ENCODE peak calls at places on chromosome 2, in ten cellular contexts. One of them, this sample, is unnamed.

GRCh38 chr2:120710256-120710655 is 25.4 kb upstream of the GLI2 start:
- DNase-seq in A549: no peak
- DNase-seq in HCT116: no peak
- DNase-seq in neural progenitor cell: no peak
- DNase-seq in trophoblast cell: no peak
- DNase-seq in mesendoderm: no peak
- DNase-seq in H1: no peak
- DNase-seq in IMR-90: peak; percentile 79
- DNase-seq in H9: no peak
- DNase-seq in GM23248: peak; percentile 19
- DNase-seq in this sample: no peak

GRCh38 chr2:128441341-128442052 is 122.8 kb upstream of the HS6ST1 start:
- DNase-seq in A549: no peak
- DNase-seq in HCT116: no peak
- DNase-seq in neural progenitor cell: no peak
- DNase-seq in trophoblast cell: no peak
- DNase-seq in mesendoderm: no peak
- DNase-seq in H1: no peak
- DNase-seq in IMR-90: no peak
- DNase-seq in H9: no peak
- DNase-seq in GM23248: no peak
- DNase-seq in this sample: no peak

GRCh38 chr2:69902213-69902922 is 8.6 kb downstream of the SNRNP27 start:
- DNase-seq in A549: no peak
- DNase-seq in HCT116: no peak
- DNase-seq in neural progenitor cell: no peak
- DNase-seq in trophoblast cell: no peak
- DNase-seq in mesendoderm: no peak
- DNase-seq in H1: no peak
- DNase-seq in IMR-90: no peak
- DNase-seq in H9: no peak
- DNase-seq in GM23248: no peak
- DNase-seq in this sample: no peak

GRCh38 chr2:238462782-238463396 is 36.2 kb downstream of the ASB1 start:
- DNase-seq in A549: peak; percentile 64
- DNase-seq in HCT116: peak; percentile 40
- DNase-seq in neural progenitor cell: peak; percentile 48
- DNase-seq in trophoblast cell: no peak
- DNase-seq in mesendoderm: peak; percentile 55
- DNase-seq in H1: no peak
- DNase-seq in IMR-90: peak; percentile 58
- DNase-seq in H9: no peak
- DNase-seq in GM23248: peak; percentile 65
- DNase-seq in this sample: peak; percentile 52

GRCh38 chr2:241904011-241904718 is 34.6 kb downstream of the RTP5 start:
- DNase-seq in A549: no peak
- DNase-seq in HCT116: no peak
- DNase-seq in neural progenitor cell: no peak
- DNase-seq in trophoblast cell: no peak
- DNase-seq in mesendoderm: no peak
- DNase-seq in H1: no peak
- DNase-seq in IMR-90: no peak
- DNase-seq in H9: peak; percentile 21
- DNase-seq in GM23248: no peak
- DNase-seq in this sample: no peak

GRCh38 chr2:174080672-174081121 is 115.5 kb upstream of the SP3 start:
- DNase-seq in A549: no peak
- DNase-seq in HCT116: no peak
- DNase-seq in neural progenitor cell: no peak
- DNase-seq in trophoblast cell: no peak
- DNase-seq in mesendoderm: no peak
- DNase-seq in H1: no peak
- DNase-seq in IMR-90: no peak
- DNase-seq in H9: no peak
- DNase-seq in GM23248: no peak
- DNase-seq in this sample: no peak

GRCh38 chr2:216837740-216838139 is 22.1 kb downstream of the TNP1 start:
- DNase-seq in A549: no peak
- DNase-seq in HCT116: no peak
- DNase-seq in neural progenitor cell: no peak
- DNase-seq in trophoblast cell: no peak
- DNase-seq in mesendoderm: no peak
- DNase-seq in H1: no peak
- DNase-seq in IMR-90: no peak
- DNase-seq in H9: no peak
- DNase-seq in GM23248: no peak
- DNase-seq in this sample: no peak

GRCh38 chr2:68730828-68731227 is 3.8 kb upstream of the ARHGAP25 start:
- DNase-seq in A549: peak; percentile 17
- DNase-seq in HCT116: no peak
- DNase-seq in neural progenitor cell: no peak
- DNase-seq in trophoblast cell: no peak
- DNase-seq in mesendoderm: no peak
- DNase-seq in H1: no peak
- DNase-seq in IMR-90: peak; percentile 89
- DNase-seq in H9: no peak
- DNase-seq in GM23248: peak; percentile 55
- DNase-seq in this sample: peak; percentile 11

GRCh38 chr2:109402180-109402579 is 211.6 kb downstream of the SEPTIN10 start:
- DNase-seq in A549: no peak
- DNase-seq in HCT116: no peak
- DNase-seq in neural progenitor cell: no peak
- DNase-seq in trophoblast cell: no peak
- DNase-seq in mesendoderm: no peak
- DNase-seq in H1: no peak
- DNase-seq in IMR-90: no peak
- DNase-seq in H9: no peak
- DNase-seq in GM23248: no peak
- DNase-seq in this sample: no peak

GRCh38 chr2:101616411-101616810 is 81.1 kb upstream of the MAP4K4 start:
- DNase-seq in A549: no peak
- DNase-seq in HCT116: no peak
- DNase-seq in neural progenitor cell: no peak
- DNase-seq in trophoblast cell: no peak
- DNase-seq in mesendoderm: no peak
- DNase-seq in H1: no peak
- DNase-seq in IMR-90: peak; percentile 34
- DNase-seq in H9: no peak
- DNase-seq in GM23248: no peak
- DNase-seq in this sample: no peak

GRCh38 chr2:207625014-207625755 is at the start of gene METTL21A:
- DNase-seq in A549: peak; percentile 93
- DNase-seq in HCT116: peak; percentile 77
- DNase-seq in neural progenitor cell: peak; percentile 80
- DNase-seq in trophoblast cell: peak; percentile 65
- DNase-seq in mesendoderm: peak; percentile 73
- DNase-seq in H1: peak; percentile 46
- DNase-seq in IMR-90: peak; percentile 86
- DNase-seq in H9: peak; percentile 78
- DNase-seq in GM23248: peak; percentile 90
- DNase-seq in this sample: peak; percentile 81

GRCh38 chr2:232610081-232610480 is 23.3 kb upstream of the EFHD1 start:
- DNase-seq in A549: no peak
- DNase-seq in HCT116: no peak
- DNase-seq in neural progenitor cell: no peak
- DNase-seq in trophoblast cell: no peak
- DNase-seq in mesendoderm: no peak
- DNase-seq in H1: no peak
- DNase-seq in IMR-90: no peak
- DNase-seq in H9: no peak
- DNase-seq in GM23248: no peak
- DNase-seq in this sample: no peak

GRCh38 chr2:107187870-107188269 is 301.9 kb upstream of the ST6GAL2 start:
- DNase-seq in A549: no peak
- DNase-seq in HCT116: no peak
- DNase-seq in neural progenitor cell: no peak
- DNase-seq in trophoblast cell: no peak
- DNase-seq in mesendoderm: no peak
- DNase-seq in H1: no peak
- DNase-seq in IMR-90: no peak
- DNase-seq in H9: no peak
- DNase-seq in GM23248: no peak
- DNase-seq in this sample: no peak

DNA sequence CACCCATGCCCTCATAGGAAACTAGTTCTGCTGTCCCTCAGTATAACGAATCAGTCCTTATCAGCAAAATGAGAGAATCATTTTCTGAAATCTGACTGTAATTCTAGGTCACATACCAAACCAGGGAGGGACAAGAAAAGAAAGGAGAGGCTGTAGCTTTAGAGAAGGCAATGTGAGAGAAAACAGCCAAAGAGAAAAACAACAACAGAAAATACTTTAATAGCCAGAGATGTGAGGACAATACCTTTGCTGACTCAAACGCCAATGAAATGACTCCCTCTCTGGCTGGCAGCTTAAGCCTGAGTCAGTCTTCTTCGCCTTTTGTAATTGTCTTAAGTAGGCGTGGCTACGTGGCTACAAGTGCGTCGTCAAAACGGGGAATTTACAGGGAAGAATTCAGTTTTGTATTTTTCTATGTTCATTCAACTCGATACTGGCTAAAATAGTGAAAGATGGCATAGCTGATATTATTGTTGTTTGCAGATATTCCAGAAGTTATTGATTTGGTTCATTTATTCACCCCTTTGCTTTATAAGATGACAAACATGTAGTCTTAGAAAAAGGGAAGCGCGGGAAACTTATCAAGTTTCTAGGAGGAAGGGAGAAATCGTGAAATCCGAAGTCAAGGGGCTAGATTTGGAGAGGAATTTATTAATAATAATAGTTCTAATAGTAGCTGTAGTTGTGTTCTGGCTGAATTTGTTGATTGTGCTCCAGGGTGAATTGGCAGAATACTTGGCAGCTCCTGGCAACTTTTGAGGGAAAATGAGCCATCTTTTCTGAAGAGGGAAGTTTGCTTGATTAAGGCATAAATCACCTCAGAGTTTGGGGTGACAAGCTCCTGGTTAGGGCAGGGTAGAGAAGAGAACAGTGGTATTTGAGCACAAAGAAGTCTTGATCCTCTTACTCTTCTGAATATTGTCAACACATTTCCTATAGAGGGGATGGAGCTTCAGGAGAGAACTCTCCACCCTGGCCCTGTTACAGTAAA is at the start of gene IL1A:
- DNase-seq in A549: peak; percentile 69
- DNase-seq in HCT116: peak; percentile 40
- DNase-seq in neural progenitor cell: peak; percentile 86
- DNase-seq in trophoblast cell: peak; percentile 78
- DNase-seq in mesendoderm: peak; percentile 82
- DNase-seq in H1: peak; percentile 17
- DNase-seq in IMR-90: peak; percentile 77
- DNase-seq in H9: peak; percentile 52
- DNase-seq in GM23248: peak; percentile 93
- DNase-seq in this sample: peak; percentile 37
- H3K4me2 ChIP-seq in A549: peak within 1 kb of the TSS; percentile 39
- H3K4me2 ChIP-seq in HCT116: peak within 1 kb of the TSS; percentile 63
- H3K4me2 ChIP-seq in neural progenitor cell: peak within 1 kb of the TSS; percentile 74
- H3K4me2 ChIP-seq in trophoblast cell: no peak within 1 kb of the TSS
- H3K4me2 ChIP-seq in mesendoderm: no peak within 1 kb of the TSS
- H3K4me2 ChIP-seq in H1: peak within 1 kb of the TSS; percentile 53
- H3K4me2 ChIP-seq in IMR-90: peak within 1 kb of the TSS; percentile 72
- H3K4me2 ChIP-seq in H9: peak within 1 kb of the TSS; percentile 17
- H3K4me2 ChIP-seq in GM23248: peak within 1 kb of the TSS; percentile 67
- H3K4me2 ChIP-seq in this sample: peak within 1 kb of the TSS; percentile 46

GRCh38 chr2:96531872-96532505 is 4.6 kb upstream of the ARID5A start:
- DNase-seq in A549: peak; percentile 83
- DNase-seq in HCT116: peak; percentile 95
- DNase-seq in neural progenitor cell: peak; percentile 75
- DNase-seq in trophoblast cell: peak; percentile 97
- DNase-seq in mesendoderm: peak; percentile 91
- DNase-seq in H1: no peak
- DNase-seq in IMR-90: peak; percentile 99
- DNase-seq in H9: peak; percentile 75
- DNase-seq in GM23248: peak; percentile 100
- DNase-seq in this sample: peak; percentile 92
- H3K4me2 ChIP-seq in A549: peak overlapping the region; percentile 70
- H3K4me2 ChIP-seq in HCT116: peak overlapping the region; percentile 95
- H3K4me2 ChIP-seq in neural progenitor cell: peak overlapping the region; percentile 70
- H3K4me2 ChIP-seq in trophoblast cell: peak overlapping the region; percentile 54
- H3K4me2 ChIP-seq in mesendoderm: peak overlapping the region; percentile 32
- H3K4me2 ChIP-seq in H1: peak overlapping the region; percentile 94
- H3K4me2 ChIP-seq in IMR-90: peak overlapping the region; percentile 43
- H3K4me2 ChIP-seq in H9: peak overlapping the region; percentile 23
- H3K4me2 ChIP-seq in GM23248: peak overlapping the region; percentile 42
- H3K4me2 ChIP-seq in this sample: peak overlapping the region; percentile 86

DNA sequence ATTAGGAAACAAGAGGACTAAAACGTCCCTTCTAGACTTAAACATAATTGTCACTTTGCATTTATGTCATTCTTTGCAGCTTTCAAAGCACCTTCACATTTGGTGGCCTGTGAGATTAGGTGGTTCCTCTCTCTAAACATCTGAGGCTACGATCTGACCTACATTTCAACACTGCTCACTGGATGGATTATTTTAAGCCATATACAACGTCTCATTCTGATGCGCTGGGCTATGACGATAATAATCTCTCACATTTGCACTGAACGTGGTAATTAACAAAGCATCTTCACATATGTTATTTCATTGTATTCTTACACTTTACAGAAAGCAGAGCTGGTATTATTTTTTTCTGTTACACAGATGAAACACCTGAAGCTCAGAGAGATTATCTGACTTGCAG is 36.5 kb downstream of the DNMT3A start:
- DNase-seq in A549: no peak
- DNase-seq in HCT116: no peak
- DNase-seq in neural progenitor cell: no peak
- DNase-seq in trophoblast cell: no peak
- DNase-seq in mesendoderm: no peak
- DNase-seq in H1: no peak
- DNase-seq in IMR-90: no peak
- DNase-seq in H9: no peak
- DNase-seq in GM23248: no peak
- DNase-seq in this sample: peak; percentile 13
- H3K4me2 ChIP-seq in A549: no peak overlapping the region
- H3K4me2 ChIP-seq in HCT116: no peak overlapping the region
- H3K4me2 ChIP-seq in neural progenitor cell: no peak overlapping the region
- H3K4me2 ChIP-seq in trophoblast cell: no peak overlapping the region
- H3K4me2 ChIP-seq in mesendoderm: no peak overlapping the region
- H3K4me2 ChIP-seq in H1: no peak overlapping the region
- H3K4me2 ChIP-seq in IMR-90: no peak overlapping the region
- H3K4me2 ChIP-seq in H9: no peak overlapping the region
- H3K4me2 ChIP-seq in GM23248: no peak overlapping the region
- H3K4me2 ChIP-seq in this sample: no peak overlapping the region

DNA sequence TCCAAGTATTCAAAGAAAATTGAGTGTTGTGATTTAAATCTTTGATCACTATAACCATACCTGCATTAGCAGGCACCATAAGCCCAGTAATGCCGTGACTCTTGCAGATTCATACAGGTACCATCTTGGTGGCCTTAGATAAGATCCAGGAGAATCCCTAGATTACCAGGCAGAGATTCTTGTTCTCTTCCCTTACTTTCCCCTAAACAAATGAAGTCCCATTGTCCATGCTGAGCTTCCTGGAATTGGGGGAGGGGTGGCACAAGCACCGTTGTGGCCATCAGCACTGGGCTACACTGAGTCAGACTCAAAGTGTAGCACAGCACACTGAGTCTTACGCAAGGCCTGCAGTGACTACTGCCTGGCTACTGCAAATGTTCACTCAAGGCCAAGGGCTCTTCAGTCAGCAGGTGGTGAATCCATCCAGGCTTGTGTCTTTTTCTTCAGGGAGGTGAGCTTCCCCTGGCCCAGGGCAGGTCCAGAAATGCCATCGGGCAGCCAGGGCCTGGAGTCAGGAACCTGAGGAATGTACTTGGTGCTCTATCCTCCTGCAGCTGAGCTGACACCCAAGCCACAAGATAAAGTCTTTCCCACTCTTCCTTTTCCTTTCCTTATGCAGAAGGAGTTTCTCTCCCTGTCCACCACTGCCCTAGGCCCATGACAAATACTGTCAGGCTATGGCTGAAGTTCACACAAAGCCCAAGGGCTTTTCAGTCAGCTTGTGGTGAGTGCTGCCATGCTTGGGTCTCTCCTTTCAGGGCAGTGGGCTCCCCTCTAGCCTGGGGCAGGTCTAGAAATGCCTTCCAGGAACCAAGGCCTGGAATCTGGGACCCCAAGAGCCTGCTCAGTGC is 52.6 kb downstream of the CD28 start:
- DNase-seq in A549: peak; percentile 48
- DNase-seq in HCT116: no peak
- DNase-seq in neural progenitor cell: no peak
- DNase-seq in trophoblast cell: peak; percentile 96
- DNase-seq in mesendoderm: peak; percentile 14
- DNase-seq in H1: no peak
- DNase-seq in IMR-90: peak; percentile 87
- DNase-seq in H9: no peak
- DNase-seq in GM23248: peak; percentile 94
- DNase-seq in this sample: peak; percentile 86
- H3K4me2 ChIP-seq in A549: peak overlapping the region; percentile 60
- H3K4me2 ChIP-seq in HCT116: peak overlapping the region; percentile 57
- H3K4me2 ChIP-seq in neural progenitor cell: no peak overlapping the region
- H3K4me2 ChIP-seq in trophoblast cell: no peak overlapping the region
- H3K4me2 ChIP-seq in mesendoderm: no peak overlapping the region
- H3K4me2 ChIP-seq in H1: no peak overlapping the region
- H3K4me2 ChIP-seq in IMR-90: no peak overlapping the region
- H3K4me2 ChIP-seq in H9: no peak overlapping the region
- H3K4me2 ChIP-seq in GM23248: peak overlapping the region; percentile 19
- H3K4me2 ChIP-seq in this sample: peak overlapping the region; percentile 78

This sample was measured in PC-9.